ENCODE peak calls at places on chromosome 1, in seven cellular contexts. Q is ovary; J is upper lobe of right lung; C is CD4-positive, alpha-beta memory T cell; G is IMR-90; D is CD4-positive, CD25-positive, alpha-beta regulatory T cell; T is suprapubic skin. X is an unnamed sample.

GRCh38 chr1:220818421-220819173 is 31.9 kb downstream of the MTARC1 start:
- DNase-seq in Q (peak; percentile 37), T (no peak), G (peak; percentile 98), J (no peak), D (no peak), C (no peak), X (no peak)

GRCh38 chr1:2234762-2235113 is 6.6 kb downstream of the SKI start:
- DNase-seq in J (peak; percentile 78), D (peak; percentile 65), T (peak; percentile 71), Q (no peak), G (no peak), C (peak; percentile 58), X (peak; percentile 68)

GRCh38 chr1:201585099-201585498 is 46.2 kb downstream of the NAV1 start:
- DNase-seq in D (no peak), C (no peak), J (no peak), Q (no peak), T (no peak), G (peak; percentile 51), X (no peak)

GRCh38 chr1:175000697-175001187 is 995 bp downstream of the CACYBP start:
- DNase-seq in J (no peak), D (peak; percentile 41), G (no peak), Q (no peak), T (no peak), C (no peak), X (no peak)

GRCh38 chr1:113072757-113073456 is at the start of gene LRIG2:
- DNase-seq in J (peak; percentile 99), G (peak; percentile 97), T (peak; percentile 99), D (peak; percentile 99), Q (peak; percentile 97), C (peak; percentile 95), X (peak; percentile 97)

GRCh38 chr1:93813076-93813475 is 65.9 kb downstream of the DNTTIP2 start:
- DNase-seq in C (no peak), Q (no peak), T (no peak), G (no peak), D (no peak), J (no peak), X (no peak)

GRCh38 chr1:110056776-110057175 is 13.7 kb downstream of the ALX3 start:
- DNase-seq in T (no peak), Q (no peak), D (no peak), G (peak; percentile 73), J (no peak), C (no peak), X (no peak)

GRCh38 chr1:48202030-48202752 is 20.3 kb upstream of the SLC5A9 start:
- DNase-seq in G (peak; percentile 81), C (peak; percentile 19), Q (peak; percentile 59), D (peak; percentile 48), J (no peak), T (peak; percentile 81), X (peak; percentile 42)

GRCh38 chr1:115184951-115185331 is 95.6 kb upstream of the TSPAN2 start:
- DNase-seq in C (no peak), Q (no peak), J (no peak), G (peak; percentile 77), D (no peak), T (no peak), X (no peak)

GRCh38 chr1:8607906-8608305 is 209.5 kb downstream of the RERE start:
- DNase-seq in Q (no peak), C (no peak), D (no peak), T (no peak), J (no peak), G (no peak), X (no peak)

GRCh38 chr1:9115656-9116205 is 13.2 kb downstream of the GPR157 start:
- DNase-seq in G (peak; percentile 13), J (no peak), C (no peak), Q (no peak), T (no peak), D (no peak), X (no peak)

GRCh38 chr1:99672500-99673213 is 26.7 kb downstream of the PALMD start:
- DNase-seq in Q (no peak), D (no peak), T (no peak), C (no peak), J (no peak), G (peak; percentile 43), X (no peak)

GRCh38 chr1:35576061-35576765 is 3.1 kb downstream of the TFAP2E start:
- DNase-seq in T (peak; percentile 44), Q (no peak), D (peak; percentile 44), J (peak; percentile 69), C (no peak), G (peak; percentile 26), X (no peak)

GRCh38 chr1:4172659-4173599 is 272.9 kb upstream of the C1orf174 start:
- DNase-seq in T (peak; percentile 15), D (peak; percentile 51), C (no peak), J (no peak), Q (no peak), G (no peak), X (no peak)

GRCh38 chr1:21773585-21773984 is 9.4 kb downstream of the USP48 start:
- DNase-seq in T (no peak), G (no peak), Q (no peak), C (peak; percentile 28), D (peak; percentile 85), J (no peak), X (no peak)

GRCh38 chr1:85137660-85138059 is 63.2 kb downstream of the SYDE2 start:
- DNase-seq in Q (peak; percentile 19), C (no peak), T (no peak), J (peak; percentile 88), G (no peak), D (no peak), X (no peak)

GRCh38 chr1:24954022-24954421 is 23.9 kb upstream of the RUNX3 start:
- DNase-seq in T (no peak), J (no peak), Q (no peak), D (peak; percentile 52), G (no peak), C (no peak), X (no peak)

GRCh38 chr1:180188103-180188506 is 33.4 kb downstream of the QSOX1 start:
- DNase-seq in T (no peak), Q (no peak), G (peak; percentile 35), D (no peak), J (no peak), C (no peak), X (no peak)

GRCh38 chr1:225449261-225449660 is 21.4 kb upstream of the LBR start:
- DNase-seq in D (no peak), J (peak; percentile 25), C (no peak), G (no peak), Q (no peak), T (peak; percentile 68), X (no peak)

GRCh38 chr1:229972600-229973296 is 94.3 kb upstream of the GALNT2 start:
- DNase-seq in G (no peak), D (peak; percentile 19), C (no peak), Q (no peak), T (no peak), J (no peak), X (no peak)

GRCh38 chr1:92030701-92031107 is 919 bp downstream of the EPHX4 start:
- DNase-seq in D (peak; percentile 17), J (no peak), T (no peak), Q (no peak), G (peak; percentile 72), C (no peak), X (no peak)
- H3K27ac ChIP-seq in D (no peak overlapping the region), J (peak overlapping the region; percentile 1), T (no peak overlapping the region), Q (no peak overlapping the region), G (no peak overlapping the region), C (no peak overlapping the region), X (no peak overlapping the region)

DNA sequence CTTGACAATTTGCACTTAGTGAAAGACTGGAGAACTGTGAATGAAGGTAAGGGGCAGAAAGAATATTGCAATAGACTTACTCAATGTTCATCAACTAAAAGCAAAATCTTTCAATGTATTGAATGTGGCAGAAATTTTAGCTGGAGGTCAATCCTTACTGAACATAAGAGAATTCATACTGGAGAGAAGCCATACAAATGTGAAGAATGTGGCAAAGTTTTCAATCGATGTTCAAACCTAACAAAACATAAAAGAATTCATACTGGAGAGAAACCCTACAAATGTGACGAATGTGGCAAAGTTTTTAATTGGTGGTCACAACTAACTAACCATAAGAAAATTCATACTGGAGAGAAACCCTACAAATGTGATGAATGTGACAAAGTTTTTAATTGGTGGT is 80.7 kb downstream of the JMJD4 start:
- DNase-seq in D (no peak), G (no peak), Q (no peak), C (no peak), J (no peak), T (no peak), X (no peak)
- H3K9me3 ChIP-seq in D (peaks cover 96% of the 10 kb centered on the region), G (peaks cover 47% of the 10 kb centered on the region), Q (peaks cover 24% of the 10 kb centered on the region), C (peaks cover 64% of the 10 kb centered on the region), J (peaks cover 89% of the 10 kb centered on the region), T (peaks cover 66% of the 10 kb centered on the region), X (peaks cover 60% of the 10 kb centered on the region)

DNA sequence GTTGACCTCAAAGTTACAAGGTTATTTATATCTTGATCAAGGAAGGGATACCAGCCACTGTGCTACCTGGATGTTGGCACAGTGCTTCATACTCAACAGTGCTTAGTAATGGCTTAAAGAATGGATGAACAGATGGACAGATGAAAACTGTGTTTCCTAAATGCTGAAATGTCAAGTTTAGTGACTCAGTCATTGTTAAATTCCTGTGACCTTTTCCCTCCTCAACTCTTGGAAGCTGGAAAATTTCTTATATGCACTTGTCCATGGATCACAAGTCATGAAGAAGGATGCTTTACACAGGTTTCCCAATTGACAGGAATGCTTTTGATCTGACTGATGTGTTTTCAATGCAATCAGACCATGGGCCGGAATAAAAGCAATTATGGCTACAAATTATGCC is 39.6 kb upstream of the SLC19A2 start:
- DNase-seq in T (no peak), Q (no peak), J (no peak), C (no peak), G (no peak), D (no peak), X (no peak)
- H3K27ac ChIP-seq in T (no peak overlapping the region), Q (no peak overlapping the region), J (no peak overlapping the region), C (no peak overlapping the region), G (no peak overlapping the region), D (no peak overlapping the region), X (no peak overlapping the region)

GRCh38 chr1:49527606-49528305 is 496.0 kb downstream of the AGBL4 start:
- DNase-seq in Q (no peak), D (no peak), G (no peak), C (no peak), J (no peak), T (no peak), X (no peak)
- H3K9me3 ChIP-seq in Q (no peaks in the 10 kb centered on the region), D (no peaks in the 10 kb centered on the region), G (no peaks in the 10 kb centered on the region), C (no peaks in the 10 kb centered on the region), J (no peaks in the 10 kb centered on the region), T (no peaks in the 10 kb centered on the region), X (no peaks in the 10 kb centered on the region)

GRCh38 chr1:7296968-7297367 is 474.1 kb upstream of the VAMP3 start:
- DNase-seq in J (no peak), G (no peak), D (no peak), Q (no peak), C (no peak), T (no peak), X (no peak)
- H3K27ac ChIP-seq in J (no peak overlapping the region), G (peak overlapping the region; percentile 46), D (no peak overlapping the region), Q (no peak overlapping the region), C (no peak overlapping the region), T (no peak overlapping the region), X (no peak overlapping the region)

GRCh38 chr1:106480629-106481028 is 575.8 kb upstream of the PRMT6 start:
- DNase-seq in D (no peak), C (no peak), Q (no peak), G (no peak), J (no peak), T (no peak), X (no peak)
- H3K9me3 ChIP-seq in D (peaks cover 6% of the 10 kb centered on the region), C (peaks cover 3% of the 10 kb centered on the region), Q (peaks cover 5% of the 10 kb centered on the region), G (peaks cover 2% of the 10 kb centered on the region), J (no peaks in the 10 kb centered on the region), T (peaks cover 13% of the 10 kb centered on the region), X (peaks cover 8% of the 10 kb centered on the region)

GRCh38 chr1:207740224-207740623 is 11.6 kb upstream of the CD46 start:
- DNase-seq in D (no peak), J (no peak), C (no peak), T (no peak), Q (no peak), G (no peak), X (no peak)
- H3K27ac ChIP-seq in D (no peak overlapping the region), J (no peak overlapping the region), C (no peak overlapping the region), T (no peak overlapping the region), Q (no peak overlapping the region), G (no peak overlapping the region), X (no peak overlapping the region)